ENCODE peak calls at places on chromosomes 4 and X, in nine cellular contexts. L is ovary, B is CD14-positive monocyte, V is AG04450, R is Caco-2, O is epithelial cell of esophagus, U is AG10803, Y is transverse colon, W is fibroblast of lung. C is an unnamed sample.

GRCh38 chr4:109321232-109321631 is 18.8 kb upstream of the COL25A1 start:
- DNase-seq in L (no peak), B (no peak), V (no peak), R (no peak), O (no peak), U (no peak), Y (no peak), W (no peak), C (no peak)

GRCh38 chr4:119733431-119733830 is 104.8 kb upstream of the PDE5A start:
- DNase-seq in L (no peak), B (no peak), V (no peak), R (no peak), O (no peak), U (peak), Y (no peak), W (peak), C (no peak)

GRCh38 chr4:148090503-148091476 is 351.4 kb downstream of the NR3C2 start:
- DNase-seq in L (no peak), B (no peak), V (no peak), R (no peak), O (no peak), U (no peak), Y (no peak), W (no peak), C (no peak)

GRCh38 chrX:107448625-107449468 is 605 bp upstream of the FRMPD3 start:
- DNase-seq in L (peak), B (no peak), V (no peak), R (no peak), O (peak), U (no peak), Y (no peak), W (no peak), C (no peak)

GRCh38 chr4:68476191-68476590 is 28.9 kb downstream of the TMPRSS11E start:
- DNase-seq in L (no peak), B (no peak), V (no peak), R (no peak), O (no peak), U (peak), Y (no peak), W (no peak), C (no peak)

GRCh38 chr4:73944061-73944875 is 37.6 kb downstream of the PF4 start:
- DNase-seq in L (peak), B (no peak), V (no peak), R (no peak), O (peak), U (peak), Y (peak), W (peak), C (no peak)

GRCh38 chr4:180664766-180665368 is 1578.3 kb upstream of the TENM3 start:
- DNase-seq in L (peak), B (no peak), V (peak), R (peak), O (peak), U (peak), Y (peak), W (peak), C (no peak)

GRCh38 chr4:185534850-185535761 is at the start of gene PDLIM3:
- DNase-seq in L (peak), B (no peak), V (no peak), R (peak), O (peak), U (no peak), Y (peak), W (no peak), C (peak)

GRCh38 chr4:165379662-165380061 is 854 bp downstream of the CPE start:
- DNase-seq in L (peak), B (no peak), V (no peak), R (no peak), O (no peak), U (no peak), Y (no peak), W (no peak), C (no peak)

GRCh38 chrX:115625577-115626301 is 64.8 kb downstream of the PLS3 start:
- DNase-seq in L (peak), B (no peak), V (no peak), R (no peak), O (peak), U (peak), Y (no peak), W (peak), C (no peak)

GRCh38 chr4:156949373-156949814 is 22.2 kb downstream of the PDGFC start:
- DNase-seq in L (no peak), B (no peak), V (no peak), R (peak), O (peak), U (peak), Y (no peak), W (peak), C (no peak)

GRCh38 chr4:36283912-36284465 is 2.6 kb downstream of the DTHD1 start:
- DNase-seq in L (no peak), B (no peak), V (no peak), R (no peak), O (peak), U (no peak), Y (no peak), W (no peak), C (no peak)

GRCh38 chr4:18366762-18367358 is 345.3 kb upstream of the LCORL start:
- DNase-seq in L (no peak), B (no peak), V (no peak), R (peak), O (peak), U (peak), Y (no peak), W (peak), C (no peak)

GRCh38 chr4:62006108-62006507 is 806.0 kb downstream of the ADGRL3 start:
- DNase-seq in L (no peak), B (no peak), V (no peak), R (no peak), O (no peak), U (no peak), Y (no peak), W (no peak), C (no peak)

GRCh38 chr4:62455871-62456270 is 1255.7 kb downstream of the ADGRL3 start:
- DNase-seq in L (no peak), B (no peak), V (no peak), R (no peak), O (no peak), U (no peak), Y (no peak), W (no peak), C (no peak)

GRCh38 chr4:72971572-72971971 is 97.9 kb downstream of the COX18 start:
- DNase-seq in L (no peak), B (no peak), V (peak), R (no peak), O (peak), U (peak), Y (no peak), W (peak), C (no peak)

GRCh38 chr4:92235741-92236140 is 68.0 kb upstream of the GRID2 start:
- DNase-seq in L (no peak), B (no peak), V (no peak), R (no peak), O (no peak), U (no peak), Y (no peak), W (peak), C (no peak)

GRCh38 chrX:103175944-103176753 is 38.8 kb upstream of the BEX4 start:
- DNase-seq in L (peak), B (peak), V (no peak), R (peak), O (peak), U (peak), Y (peak), W (peak), C (peak)

GRCh38 chr4:117770269-117771087 is 263.8 kb upstream of the NDST3 start:
- DNase-seq in L (no peak), B (no peak), V (no peak), R (no peak), O (no peak), U (no peak), Y (no peak), W (no peak), C (no peak)

GRCh38 chr4:54440394-54441223 is 211.5 kb downstream of the PDGFRA start:
- DNase-seq in L (peak), B (no peak), V (no peak), R (peak), O (peak), U (peak), Y (no peak), W (peak), C (no peak)

GRCh38 chr4:107896158-107896645 is 35.1 kb upstream of the CYP2U1 start:
- DNase-seq in L (no peak), B (no peak), V (peak), R (no peak), O (peak), U (peak), Y (no peak), W (peak), C (no peak)

GRCh38 chrX:74343970-74344622 is 40.1 kb downstream of the ZCCHC13 start:
- DNase-seq in L (peak), B (peak), V (peak), R (peak), O (peak), U (peak), Y (peak), W (peak), C (no peak)

GRCh38 chr4:136007991-136008390 is 1524.3 kb downstream of the PCDH18 start:
- DNase-seq in L (no peak), B (no peak), V (no peak), R (no peak), O (no peak), U (no peak), Y (no peak), W (no peak), C (no peak)

GRCh38 chrX:10892605-10893225 is 218.4 kb upstream of the HCCS start:
- DNase-seq in L (no peak), B (no peak), V (no peak), R (no peak), O (no peak), U (peak), Y (no peak), W (no peak), C (no peak)

GRCh38 chrX:44828008-44828605 is 15.7 kb upstream of the DUSP21 start:
- DNase-seq in L (no peak), B (no peak), V (peak), R (no peak), O (peak), U (peak), Y (no peak), W (peak), C (no peak)

GRCh38 chr4:56118055-56118454 is 169.3 kb downstream of the CEP135 start:
- DNase-seq in L (no peak), B (no peak), V (no peak), R (no peak), O (no peak), U (no peak), Y (no peak), W (no peak), C (no peak)

GRCh38 chr4:187999406-187999932 is 3.9 kb downstream of the ZFP42 start:
- DNase-seq in L (no peak), B (no peak), V (no peak), R (no peak), O (peak), U (no peak), Y (no peak), W (no peak), C (no peak)

GRCh38 chr4:47525154-47525819 is 40.2 kb downstream of the ATP10D start:
- DNase-seq in L (peak), B (no peak), V (peak), R (no peak), O (peak), U (peak), Y (no peak), W (peak), C (no peak)

GRCh38 chrX:28205905-28206304 is 224.7 kb upstream of the DCAF8L1 start:
- DNase-seq in L (no peak), B (no peak), V (no peak), R (no peak), O (peak), U (no peak), Y (no peak), W (no peak), C (no peak)

GRCh38 chr4:95363966-95364365 is 184.8 kb downstream of the UNC5C start:
- DNase-seq in L (no peak), B (no peak), V (no peak), R (no peak), O (peak), U (no peak), Y (no peak), W (no peak), C (no peak)

GRCh38 chr4:47031713-47032404 is 492 bp downstream of the GABRB1 start:
- DNase-seq in L (no peak), B (no peak), V (no peak), R (peak), O (peak), U (no peak), Y (peak), W (no peak), C (no peak)

GRCh38 chrX:136868283-136869055 is 12.1 kb downstream of the RBMX start:
- DNase-seq in L (no peak), B (no peak), V (no peak), R (no peak), O (no peak), U (no peak), Y (no peak), W (no peak), C (no peak)

GRCh38 chr4:2096073-2096609 is 37.0 kb downstream of the NAT8L start:
- DNase-seq in L (no peak), B (no peak), V (no peak), R (no peak), O (peak), U (no peak), Y (no peak), W (no peak), C (no peak)

GRCh38 chr4:95142877-95143412 is 385.2 kb downstream of the BMPR1B start:
- DNase-seq in L (no peak), B (no peak), V (no peak), R (no peak), O (no peak), U (no peak), Y (no peak), W (no peak), C (no peak)

GRCh38 chr4:80266902-80267380 is 477 bp downstream of the FGF5 start:
- DNase-seq in L (no peak), B (no peak), V (no peak), R (no peak), O (peak), U (peak), Y (no peak), W (peak), C (no peak)

GRCh38 chrX:39261446-39262147 is 460.3 kb downstream of the MID1IP1 start:
- DNase-seq in L (no peak), B (no peak), V (no peak), R (peak), O (peak), U (peak), Y (no peak), W (peak), C (no peak)

GRCh38 chr4:8278009-8278395 is 8.4 kb downstream of the HTRA3 start:
- DNase-seq in L (peak), B (no peak), V (no peak), R (no peak), O (no peak), U (peak), Y (no peak), W (peak), C (no peak)

GRCh38 chrX:17605676-17606075 is 131.6 kb upstream of the SCML1 start:
- DNase-seq in L (no peak), B (no peak), V (no peak), R (no peak), O (no peak), U (peak), Y (no peak), W (peak), C (no peak)

DNA sequence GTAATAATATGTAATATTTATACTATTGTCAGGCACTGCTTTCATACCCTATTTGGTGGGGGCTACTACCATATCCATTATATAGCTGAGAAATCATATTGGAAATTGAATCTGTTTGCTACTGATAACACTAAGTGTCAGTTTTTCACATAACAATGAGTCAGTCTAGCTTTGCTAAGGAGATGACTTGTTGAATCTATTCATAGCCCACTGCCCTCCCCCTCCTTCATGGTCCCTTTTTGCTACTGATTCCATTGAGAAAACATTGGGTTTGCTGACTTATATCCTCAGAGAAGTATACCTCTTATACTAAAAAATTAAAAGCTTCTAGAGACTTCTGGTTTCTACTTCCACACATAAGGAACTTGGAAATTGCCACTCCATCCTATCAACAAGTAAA is 1898.4 kb downstream of the STIM2 start:
- DNase-seq in L (no peak), B (no peak), V (no peak), R (no peak), O (no peak), U (no peak), Y (no peak), W (no peak), C (no peak)
- TF ChIP-seq CTCF in L (no peak), B (no peak), V (no peak), R (no peak), O (no peak), U (no peak), Y (no peak), W (no peak), C (no peak)

GRCh38 chr4:128341634-128342033 is 54.0 kb upstream of the PGRMC2 start:
- DNase-seq in L (no peak), B (no peak), V (no peak), R (no peak), O (no peak), U (no peak), Y (no peak), W (no peak), C (no peak)
- TF ChIP-seq CTCF in L (no peak), B (no peak), V (no peak), R (no peak), O (no peak), U (no peak), Y (no peak), W (no peak), C (no peak)

GRCh38 chrX:120308959-120309872 is 2.0 kb downstream of the TMEM255A start:
- DNase-seq in L (peak), B (peak), V (peak), R (no peak), O (peak), U (peak), Y (peak), W (peak), C (no peak)
- TF ChIP-seq CTCF in L (peak), B (peak), V (peak), R (no peak), O (peak), U (peak), Y (peak), W (peak), C (peak)

DNA sequence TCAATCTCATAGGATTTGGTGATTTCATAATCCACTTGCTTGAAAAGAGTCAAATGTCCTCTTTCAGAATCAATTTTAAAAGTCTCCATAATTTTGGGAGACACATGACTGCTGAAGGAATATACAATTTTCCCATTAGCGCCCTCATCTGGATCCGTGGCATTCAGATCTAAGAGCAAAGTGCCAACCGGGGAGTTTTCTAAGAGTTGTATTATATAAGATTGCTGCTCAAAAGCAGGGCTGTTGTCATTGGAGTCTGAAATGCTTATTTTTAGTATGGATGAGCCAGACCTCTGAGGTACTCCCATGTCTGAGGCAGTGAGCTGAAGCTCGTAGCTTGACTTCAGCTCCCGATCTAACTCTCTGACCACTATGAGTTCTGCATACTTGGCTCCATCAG is 1.2 kb downstream of the PCDH18 start:
- DNase-seq in L (peak), B (no peak), V (no peak), R (no peak), O (no peak), U (peak), Y (no peak), W (peak), C (no peak)
- TF ChIP-seq CTCF in L (peak), B (no peak), V (peak), R (no peak), O (peak), U (peak), Y (peak), W (peak), C (peak)

DNA sequence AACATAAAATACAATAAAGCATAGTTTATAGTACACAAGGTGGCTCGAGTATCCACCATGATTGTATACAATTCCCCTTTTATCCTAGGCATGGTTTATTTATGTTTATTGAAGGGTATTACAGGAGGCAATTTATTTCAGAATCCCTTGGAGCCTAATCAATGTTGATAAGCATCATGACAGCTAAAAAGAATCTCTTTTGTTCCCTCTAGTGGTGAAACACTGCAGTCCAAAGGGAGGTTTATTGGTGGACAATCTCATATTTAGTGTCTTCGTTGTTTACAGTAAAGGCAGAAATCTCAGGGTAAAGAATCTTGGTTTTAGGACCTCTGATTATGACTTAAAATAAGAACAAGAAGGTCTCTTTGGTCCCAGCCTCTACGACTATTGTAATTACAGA is 1712.5 kb downstream of the C4orf33 start:
- DNase-seq in L (no peak), B (no peak), V (no peak), R (peak), O (peak), U (no peak), Y (no peak), W (peak), C (no peak)
- TF ChIP-seq CTCF in L (no peak), B (no peak), V (peak), R (peak), O (peak), U (peak), Y (peak), W (peak), C (peak)

DNA sequence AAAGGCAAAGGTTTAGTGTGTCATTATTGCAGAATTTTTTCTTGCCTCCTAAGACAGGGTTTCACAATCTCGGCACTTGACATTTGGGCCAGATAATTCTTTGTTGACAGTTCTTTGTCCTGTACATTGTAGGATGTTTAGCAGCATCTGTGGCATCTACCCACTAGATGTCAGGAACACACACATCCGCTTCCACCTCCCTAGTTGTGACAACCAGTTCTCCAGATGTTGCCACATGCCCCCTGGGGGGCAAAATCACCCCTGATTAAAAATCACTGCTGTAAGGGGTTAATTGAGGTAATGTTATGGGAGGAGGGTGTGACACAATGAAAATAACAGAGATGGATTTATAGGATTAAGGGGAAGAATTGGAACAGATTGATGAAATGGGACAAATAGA is 75.3 kb downstream of the HMGB2 start:
- DNase-seq in L (no peak), B (no peak), V (no peak), R (no peak), O (no peak), U (no peak), Y (no peak), W (no peak), C (no peak)
- TF ChIP-seq CTCF in L (no peak), B (no peak), V (no peak), R (no peak), O (no peak), U (no peak), Y (no peak), W (no peak), C (no peak)

GRCh38 chr4:137448402-137448801 is 83.9 kb downstream of the PCDH18 start:
- DNase-seq in L (no peak), B (no peak), V (no peak), R (no peak), O (no peak), U (no peak), Y (no peak), W (no peak), C (no peak)

DNA sequence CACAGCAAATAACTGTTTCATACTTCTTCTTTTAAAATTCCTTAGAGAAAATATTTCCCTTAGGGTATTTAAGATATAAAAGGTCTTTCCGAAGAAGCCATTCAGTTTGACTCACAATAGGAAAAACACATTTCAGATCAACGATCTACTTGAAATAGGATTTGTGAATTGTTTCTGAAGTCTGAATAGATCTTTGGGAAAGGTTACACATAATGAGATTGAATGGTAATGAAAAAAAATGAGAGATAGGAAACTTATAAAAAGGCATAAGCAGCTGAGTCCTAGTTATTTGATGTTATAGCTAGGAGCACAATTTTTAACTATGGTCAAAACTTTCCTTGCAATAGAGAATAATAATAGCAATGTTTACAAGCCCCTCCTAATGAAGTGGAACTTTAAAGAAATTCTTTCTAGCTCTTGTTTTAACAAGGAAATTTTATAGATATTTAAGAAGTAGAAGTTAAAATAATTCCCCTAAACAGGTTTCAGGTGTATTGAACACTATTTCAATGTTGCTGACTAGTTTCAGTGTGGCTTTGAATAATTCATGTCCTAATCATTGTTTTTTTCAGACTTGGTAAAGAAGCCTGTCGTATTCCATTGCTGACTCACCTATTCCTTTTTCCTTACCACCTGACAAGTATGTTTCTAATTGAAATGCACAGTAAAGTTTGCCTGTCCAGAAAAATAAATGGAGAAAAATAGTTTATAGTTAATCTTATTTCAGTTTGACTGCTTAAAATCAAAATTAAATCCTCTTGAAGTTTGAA is 89.1 kb downstream of the PCDH18 start:
- DNase-seq in L (no peak), B (no peak), V (no peak), R (no peak), O (peak), U (no peak), Y (no peak), W (no peak), C (no peak)
- TF ChIP-seq CTCF in L (no peak), B (no peak), V (no peak), R (no peak), O (no peak), U (no peak), Y (no peak), W (no peak), C (no peak)